ENCODE peak calls at places on chromosomes 6 and 20, in five cellular contexts. K is ELR, M is RPMI8226, I is astrocyte of the cerebellum, Y is amygdala. G is an unnamed sample.

GRCh38 chr6:154938245-154938583 is 56.9 kb upstream of the TIAM2 start:
- DNase-seq in K (no peak), M (no peak), I (no peak), Y (no peak), G (no peak)

GRCh38 chr6:3997144-3997770 is 81.7 kb downstream of the FAM217A start:
- DNase-seq in K (no peak), M (no peak), I (peak; percentile 46), Y (no peak), G (no peak)

GRCh38 chr6:88730602-88731001 is 232.8 kb downstream of the RNGTT start:
- DNase-seq in K (peak; percentile 52), M (no peak), I (peak; percentile 55), Y (no peak), G (no peak)

GRCh38 chr20:37917436-37917835 is 14.5 kb downstream of the VSTM2L start:
- DNase-seq in K (no peak), M (no peak), I (no peak), Y (no peak), G (no peak)

GRCh38 chr6:75233097-75233615 is 10.4 kb downstream of the COX7A2 start:
- DNase-seq in K (no peak), M (no peak), I (no peak), Y (no peak), G (no peak)

GRCh38 chr6:4155848-4156466 is 20.6 kb upstream of the ECI2 start:
- DNase-seq in K (peak; percentile 91), M (peak; percentile 88), I (peak; percentile 81), Y (peak; percentile 67), G (peak; percentile 70)

GRCh38 chr6:5181494-5182287 is 79.1 kb downstream of the LYRM4 start:
- DNase-seq in K (no peak), M (no peak), I (no peak), Y (no peak), G (no peak)

GRCh38 chr6:108847738-108848115 is 495 bp upstream of the ARMC2 start:
- DNase-seq in K (no peak), M (no peak), I (no peak), Y (no peak), G (no peak)

GRCh38 chr20:878511-879307 is 37.4 kb downstream of the ANGPT4 start:
- DNase-seq in K (peak; percentile 19), M (peak; percentile 71), I (peak; percentile 8), Y (no peak), G (no peak)

GRCh38 chr6:105839266-105839665 is 246.9 kb upstream of the PRDM1 start:
- DNase-seq in K (no peak), M (no peak), I (no peak), Y (no peak), G (no peak)

GRCh38 chr6:14734416-14735340 is 511.2 kb upstream of the JARID2 start:
- DNase-seq in K (peak; percentile 93), M (peak; percentile 48), I (no peak), Y (no peak), G (no peak)

GRCh38 chr20:58753929-58754551 is 61.4 kb downstream of the NPEPL1 start:
- DNase-seq in K (no peak), M (no peak), I (no peak), Y (no peak), G (no peak)

GRCh38 chr6:144083172-144083571 is 12.2 kb downstream of the SF3B5 start:
- DNase-seq in K (no peak), M (no peak), I (no peak), Y (no peak), G (no peak)

GRCh38 chr6:157647261-157647915 is 175.7 kb upstream of the SNX9 start:
- DNase-seq in K (no peak), M (no peak), I (no peak), Y (no peak), G (no peak)

GRCh38 chr6:128807577-128807976 is 75.4 kb upstream of the LAMA2 start:
- DNase-seq in K (peak; percentile 58), M (no peak), I (peak; percentile 38), Y (no peak), G (no peak)

G was measured in nucleus accumbens.